ENCODE peak calls at places on chromosome 9, in seven cellular contexts. One of them, this sample, is unnamed.

GRCh38 chr9:130243015-130243881 is 22.3 kb upstream of the HMCN2 start:
- DNase-seq in HCT116: peak; percentile 47
- DNase-seq in K562: peak; percentile 74
- DNase-seq in HepG2: peak; percentile 65
- DNase-seq in H1: peak; percentile 98
- DNase-seq in endothelial cell of umbilical vein: peak; percentile 35
- DNase-seq in GM23338: peak; percentile 93
- DNase-seq in this sample: no peak

GRCh38 chr9:121059998-121060636 is 10.0 kb upstream of the C5 start:
- DNase-seq in HCT116: peak; percentile 64
- DNase-seq in K562: peak; percentile 47
- DNase-seq in HepG2: peak; percentile 56
- DNase-seq in H1: no peak
- DNase-seq in endothelial cell of umbilical vein: peak; percentile 80
- DNase-seq in GM23338: peak; percentile 93
- DNase-seq in this sample: peak; percentile 71

GRCh38 chr9:113956901-113957777 is 81.0 kb downstream of the ZNF618 start:
- DNase-seq in HCT116: no peak
- DNase-seq in K562: no peak
- DNase-seq in HepG2: no peak
- DNase-seq in H1: no peak
- DNase-seq in endothelial cell of umbilical vein: peak; percentile 50
- DNase-seq in GM23338: no peak
- DNase-seq in this sample: no peak

GRCh38 chr9:138023394-138024124 is 146.0 kb downstream of the CACNA1B start:
- DNase-seq in HCT116: no peak
- DNase-seq in K562: peak; percentile 0
- DNase-seq in HepG2: no peak
- DNase-seq in H1: peak; percentile 76
- DNase-seq in endothelial cell of umbilical vein: no peak
- DNase-seq in GM23338: peak; percentile 62
- DNase-seq in this sample: no peak

GRCh38 chr9:130379649-130379970 is 65.2 kb upstream of the ASS1 start:
- DNase-seq in HCT116: no peak
- DNase-seq in K562: no peak
- DNase-seq in HepG2: no peak
- DNase-seq in H1: no peak
- DNase-seq in endothelial cell of umbilical vein: no peak
- DNase-seq in GM23338: no peak
- DNase-seq in this sample: no peak

GRCh38 chr9:93099551-93100264 is 3.7 kb downstream of the CARD19 start:
- DNase-seq in HCT116: no peak
- DNase-seq in K562: no peak
- DNase-seq in HepG2: no peak
- DNase-seq in H1: no peak
- DNase-seq in endothelial cell of umbilical vein: no peak
- DNase-seq in GM23338: no peak
- DNase-seq in this sample: no peak

GRCh38 chr9:131418143-131419028 is 24.5 kb downstream of the PRRC2B start:
- DNase-seq in HCT116: no peak
- DNase-seq in K562: no peak
- DNase-seq in HepG2: no peak
- DNase-seq in H1: no peak
- DNase-seq in endothelial cell of umbilical vein: peak; percentile 80
- DNase-seq in GM23338: peak; percentile 66
- DNase-seq in this sample: no peak

GRCh38 chr9:34070601-34071340 is 22.1 kb upstream of the UBAP2 start:
- DNase-seq in HCT116: no peak
- DNase-seq in K562: no peak
- DNase-seq in HepG2: no peak
- DNase-seq in H1: no peak
- DNase-seq in endothelial cell of umbilical vein: no peak
- DNase-seq in GM23338: no peak
- DNase-seq in this sample: no peak

GRCh38 chr9:83220737-83221136 is 157.8 kb upstream of the RASEF start:
- DNase-seq in HCT116: no peak
- DNase-seq in K562: no peak
- DNase-seq in HepG2: peak; percentile 30
- DNase-seq in H1: no peak
- DNase-seq in endothelial cell of umbilical vein: peak; percentile 85
- DNase-seq in GM23338: no peak
- DNase-seq in this sample: no peak

GRCh38 chr9:110015759-110016158 is 192.2 kb downstream of the C9orf152 start:
- DNase-seq in HCT116: peak; percentile 79
- DNase-seq in K562: no peak
- DNase-seq in HepG2: no peak
- DNase-seq in H1: no peak
- DNase-seq in endothelial cell of umbilical vein: peak; percentile 95
- DNase-seq in GM23338: no peak
- DNase-seq in this sample: no peak

GRCh38 chr9:127179633-127180401 is 57.4 kb upstream of the ANGPTL2 start:
- DNase-seq in HCT116: no peak
- DNase-seq in K562: no peak
- DNase-seq in HepG2: no peak
- DNase-seq in H1: no peak
- DNase-seq in endothelial cell of umbilical vein: peak; percentile 74
- DNase-seq in GM23338: no peak
- DNase-seq in this sample: no peak

GRCh38 chr9:19358691-19359090 is 21.3 kb downstream of the RPS6 start:
- DNase-seq in HCT116: no peak
- DNase-seq in K562: no peak
- DNase-seq in HepG2: no peak
- DNase-seq in H1: no peak
- DNase-seq in endothelial cell of umbilical vein: no peak
- DNase-seq in GM23338: no peak
- DNase-seq in this sample: no peak

GRCh38 chr9:129266536-129266935 is 88.5 kb upstream of the IER5L start:
- DNase-seq in HCT116: no peak
- DNase-seq in K562: no peak
- DNase-seq in HepG2: no peak
- DNase-seq in H1: no peak
- DNase-seq in endothelial cell of umbilical vein: no peak
- DNase-seq in GM23338: no peak
- DNase-seq in this sample: no peak

GRCh38 chr9:83013261-83013610 is 49.7 kb downstream of the RASEF start:
- DNase-seq in HCT116: no peak
- DNase-seq in K562: no peak
- DNase-seq in HepG2: no peak
- DNase-seq in H1: no peak
- DNase-seq in endothelial cell of umbilical vein: no peak
- DNase-seq in GM23338: peak; percentile 28
- DNase-seq in this sample: no peak

GRCh38 chr9:135363556-135363955 is 116.0 kb upstream of the PPP1R26 start:
- DNase-seq in HCT116: no peak
- DNase-seq in K562: no peak
- DNase-seq in HepG2: no peak
- DNase-seq in H1: no peak
- DNase-seq in endothelial cell of umbilical vein: no peak
- DNase-seq in GM23338: no peak
- DNase-seq in this sample: no peak

GRCh38 chr9:38089387-38090165 is 20.5 kb upstream of the SHB start:
- DNase-seq in HCT116: no peak
- DNase-seq in K562: no peak
- DNase-seq in HepG2: no peak
- DNase-seq in H1: no peak
- DNase-seq in endothelial cell of umbilical vein: no peak
- DNase-seq in GM23338: no peak
- DNase-seq in this sample: no peak

GRCh38 chr9:110069326-110070248 is 138.4 kb downstream of the C9orf152 start:
- DNase-seq in HCT116: no peak
- DNase-seq in K562: no peak
- DNase-seq in HepG2: no peak
- DNase-seq in H1: no peak
- DNase-seq in endothelial cell of umbilical vein: peak; percentile 93
- DNase-seq in GM23338: no peak
- DNase-seq in this sample: no peak

GRCh38 chr9:93064392-93065124 is 6.1 kb downstream of the SUSD3 start:
- DNase-seq in HCT116: no peak
- DNase-seq in K562: peak; percentile 69
- DNase-seq in HepG2: no peak
- DNase-seq in H1: no peak
- DNase-seq in endothelial cell of umbilical vein: no peak
- DNase-seq in GM23338: no peak
- DNase-seq in this sample: no peak

GRCh38 chr9:112849363-112849922 is 41.2 kb downstream of the SLC46A2 start:
- DNase-seq in HCT116: no peak
- DNase-seq in K562: no peak
- DNase-seq in HepG2: no peak
- DNase-seq in H1: no peak
- DNase-seq in endothelial cell of umbilical vein: no peak
- DNase-seq in GM23338: no peak
- DNase-seq in this sample: no peak

GRCh38 chr9:120767451-120767850 is 25.8 kb downstream of the FBXW2 start:
- DNase-seq in HCT116: no peak
- DNase-seq in K562: no peak
- DNase-seq in HepG2: peak; percentile 11
- DNase-seq in H1: no peak
- DNase-seq in endothelial cell of umbilical vein: no peak
- DNase-seq in GM23338: no peak
- DNase-seq in this sample: no peak

GRCh38 chr9:122379340-122379739 is 8.5 kb downstream of the PTGS1 start:
- DNase-seq in HCT116: no peak
- DNase-seq in K562: no peak
- DNase-seq in HepG2: no peak
- DNase-seq in H1: no peak
- DNase-seq in endothelial cell of umbilical vein: no peak
- DNase-seq in GM23338: peak; percentile 66
- DNase-seq in this sample: no peak

GRCh38 chr9:35728041-35728971 is 3.7 kb downstream of the TLN1 start:
- DNase-seq in HCT116: no peak
- DNase-seq in K562: peak; percentile 62
- DNase-seq in HepG2: peak; percentile 91
- DNase-seq in H1: peak; percentile 56
- DNase-seq in endothelial cell of umbilical vein: peak; percentile 71
- DNase-seq in GM23338: peak; percentile 92
- DNase-seq in this sample: no peak

GRCh38 chr9:22170162-22170932 is 161.2 kb upstream of the CDKN2B start:
- DNase-seq in HCT116: no peak
- DNase-seq in K562: no peak
- DNase-seq in HepG2: peak; percentile 9
- DNase-seq in H1: no peak
- DNase-seq in endothelial cell of umbilical vein: no peak
- DNase-seq in GM23338: no peak
- DNase-seq in this sample: no peak

GRCh38 chr9:79384506-79384905 is 187.3 kb upstream of the TLE4 start:
- DNase-seq in HCT116: no peak
- DNase-seq in K562: no peak
- DNase-seq in HepG2: no peak
- DNase-seq in H1: no peak
- DNase-seq in endothelial cell of umbilical vein: no peak
- DNase-seq in GM23338: no peak
- DNase-seq in this sample: no peak

GRCh38 chr9:75001719-75002421 is 26.2 kb downstream of the CARNMT1 start:
- DNase-seq in HCT116: peak; percentile 74
- DNase-seq in K562: peak; percentile 29
- DNase-seq in HepG2: peak; percentile 99
- DNase-seq in H1: no peak
- DNase-seq in endothelial cell of umbilical vein: peak; percentile 82
- DNase-seq in GM23338: peak; percentile 90
- DNase-seq in this sample: peak; percentile 82

DNA sequence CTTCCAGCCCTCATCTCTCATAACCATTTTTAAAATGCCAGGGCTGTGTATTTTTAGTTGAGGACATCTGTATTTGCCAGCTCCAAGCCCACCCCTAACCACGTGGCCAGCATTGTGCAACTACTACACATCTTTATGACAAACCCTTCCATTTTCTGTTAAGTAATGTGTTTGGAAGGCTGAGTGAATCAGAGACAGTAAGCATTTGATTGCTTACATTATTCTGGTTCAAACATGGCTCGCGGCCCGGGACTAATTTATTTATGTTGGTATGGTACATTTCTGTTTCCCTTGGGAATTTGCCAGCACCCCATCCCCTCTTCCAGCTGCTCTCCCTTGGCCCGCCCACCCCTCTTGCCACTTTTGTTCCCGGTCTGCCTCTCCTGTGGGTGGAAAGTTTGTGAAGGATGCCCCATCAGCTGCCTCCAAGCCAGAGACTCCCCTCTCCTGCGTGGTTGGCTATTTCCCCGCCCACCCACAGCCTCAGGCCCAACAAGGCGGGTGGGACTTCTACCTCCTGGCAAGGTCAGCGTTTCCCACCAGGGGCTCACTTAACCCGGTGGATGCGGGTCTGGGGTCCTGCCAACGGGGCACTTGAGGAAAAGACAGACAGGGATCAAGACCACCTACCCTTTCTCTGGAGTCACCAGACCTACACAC is 162.3 kb downstream of the HSD17B3 start:
- DNase-seq in HCT116: no peak
- DNase-seq in K562: no peak
- DNase-seq in HepG2: no peak
- DNase-seq in H1: no peak
- DNase-seq in endothelial cell of umbilical vein: peak; percentile 31
- DNase-seq in GM23338: no peak
- DNase-seq in this sample: no peak
- TF ChIP-seq POLR2AphosphoS5 in HCT116: no peak
- TF ChIP-seq POLR2AphosphoS5 in K562: no peak
- TF ChIP-seq POLR2AphosphoS5 in HepG2: no peak
- TF ChIP-seq POLR2AphosphoS5 in H1: no peak
- TF ChIP-seq POLR2AphosphoS5 in endothelial cell of umbilical vein: no peak
- TF ChIP-seq POLR2AphosphoS5 in GM23338: no peak
- TF ChIP-seq POLR2AphosphoS5 in this sample: no peak

GRCh38 chr9:132579427-132579798 is 3.0 kb upstream of the BARHL1 start:
- DNase-seq in HCT116: no peak
- DNase-seq in K562: no peak
- DNase-seq in HepG2: no peak
- DNase-seq in H1: no peak
- DNase-seq in endothelial cell of umbilical vein: no peak
- DNase-seq in GM23338: no peak
- DNase-seq in this sample: no peak
- TF ChIP-seq EZH2 in HCT116: no peak
- TF ChIP-seq EZH2 in K562: no peak
- TF ChIP-seq EZH2 in HepG2: no peak
- TF ChIP-seq EZH2 in H1: no peak
- TF ChIP-seq EZH2 in endothelial cell of umbilical vein: no peak
- TF ChIP-seq EZH2 in GM23338: peak; percentile 99
- TF ChIP-seq EZH2 in this sample: no peak

GRCh38 chr9:88738708-88739107 is 203.7 kb downstream of the NXNL2 start:
- DNase-seq in HCT116: no peak
- DNase-seq in K562: no peak
- DNase-seq in HepG2: no peak
- DNase-seq in H1: no peak
- DNase-seq in endothelial cell of umbilical vein: no peak
- DNase-seq in GM23338: no peak
- DNase-seq in this sample: no peak
- TF ChIP-seq POLR2AphosphoS5 in HCT116: no peak
- TF ChIP-seq POLR2AphosphoS5 in K562: no peak
- TF ChIP-seq POLR2AphosphoS5 in HepG2: no peak
- TF ChIP-seq POLR2AphosphoS5 in H1: no peak
- TF ChIP-seq POLR2AphosphoS5 in endothelial cell of umbilical vein: no peak
- TF ChIP-seq POLR2AphosphoS5 in GM23338: no peak
- TF ChIP-seq POLR2AphosphoS5 in this sample: no peak

DNA sequence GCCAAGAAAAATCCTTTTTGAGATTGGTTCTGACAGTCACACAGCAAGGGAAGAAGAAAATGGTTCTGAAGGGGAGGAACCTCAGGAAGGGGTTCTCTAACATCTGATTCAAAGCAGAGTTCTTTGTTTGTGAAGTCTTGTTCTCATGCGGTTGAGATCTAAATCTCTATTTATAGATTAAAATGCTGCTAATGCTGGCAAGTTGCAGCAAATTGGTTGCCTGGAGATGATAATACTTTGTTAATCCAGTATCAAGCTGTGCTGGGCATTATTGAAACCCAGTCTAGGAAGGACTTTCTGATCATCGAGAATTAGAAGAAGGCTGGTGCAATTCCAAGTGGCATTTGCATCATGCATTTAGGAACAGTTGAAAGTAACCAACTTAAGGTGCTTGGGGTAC is 34.0 kb upstream of the SLC28A3 start:
- DNase-seq in HCT116: no peak
- DNase-seq in K562: no peak
- DNase-seq in HepG2: no peak
- DNase-seq in H1: no peak
- DNase-seq in endothelial cell of umbilical vein: no peak
- DNase-seq in GM23338: no peak
- DNase-seq in this sample: no peak
- TF ChIP-seq EZH2 in HCT116: no peak
- TF ChIP-seq EZH2 in K562: no peak
- TF ChIP-seq EZH2 in HepG2: no peak
- TF ChIP-seq EZH2 in H1: no peak
- TF ChIP-seq EZH2 in endothelial cell of umbilical vein: no peak
- TF ChIP-seq EZH2 in GM23338: no peak
- TF ChIP-seq EZH2 in this sample: no peak